ENCODE peak calls at places on chromosomes 13 and 19, in seven cellular contexts. Q is Ammon's horn; W is CD8-positive, alpha-beta T cell; H is NCI-H446 treated with DMSO at 0.1 percent for 48 hours; P is Calu3; N is AG04450; F is neuronal stem cell. D is an unnamed sample.

GRCh38 chr19:58033741-58034475 is at the start of gene ZSCAN1:
- DNase-seq in F (peak), P (no peak), W (peak), N (no peak), H (no peak), Q (peak), D (no peak)

GRCh38 chr19:28847468-28847867 is 365.5 kb downstream of the UQCRFS1 start:
- DNase-seq in W (no peak), N (no peak), P (no peak), F (no peak), Q (no peak), H (no peak), D (no peak)

GRCh38 chr19:18131841-18132596 is 20.9 kb upstream of the PIK3R2 start:
- DNase-seq in F (no peak), P (no peak), Q (no peak), N (no peak), W (no peak), H (no peak), D (no peak)

GRCh38 chr19:8609210-8610040 is 1.1 kb downstream of the ADAMTS10 start:
- DNase-seq in F (peak), W (peak), H (no peak), N (no peak), Q (peak), P (no peak), D (no peak)

GRCh38 chr19:41707502-41707812 is 969 bp upstream of the CEACAM5 start:
- DNase-seq in H (no peak), N (no peak), F (no peak), Q (no peak), P (peak), W (no peak), D (no peak)

GRCh38 chr13:113599396-113599795 is 14.8 kb downstream of the TFDP1 start:
- DNase-seq in Q (no peak), H (no peak), P (no peak), W (no peak), F (no peak), N (no peak), D (no peak)

GRCh38 chr13:48749699-48750473 is 96.2 kb downstream of the CYSLTR2 start:
- DNase-seq in F (peak), P (peak), H (no peak), Q (peak), N (peak), W (peak), D (peak)

GRCh38 chr19:19606021-19606420 is 12.5 kb downstream of the PBX4 start:
- DNase-seq in N (no peak), F (no peak), Q (no peak), W (peak), H (no peak), P (peak), D (no peak)

GRCh38 chr19:18878058-18878797 is 17.7 kb downstream of the CERS1 start:
- DNase-seq in P (no peak), Q (no peak), N (no peak), F (no peak), H (no peak), W (no peak), D (no peak)

GRCh38 chr13:94966380-94966779 is 254.0 kb upstream of the SOX21 start:
- DNase-seq in F (no peak), W (no peak), N (no peak), P (no peak), H (no peak), Q (peak), D (no peak)